ENCODE peak calls at places on chromosomes 3 and 15, in four cellular contexts. A is astrocyte, C is fibroblast of lung, I is IMR-90. L is an unnamed sample. For H4K20me1 and H3K4me1, the result is how much of the 10 kb centered on the place peaks cover.

GRCh38 chr3:32569540-32570425 is 875 bp downstream of the DYNC1LI1 start:
- DNase-seq in A (no peak), I (peak), C (peak), L (peak)

GRCh38 chr3:164326714-164327113 is 751.6 kb downstream of the SI start:
- DNase-seq in A (no peak), C (no peak), I (no peak), L (no peak)

GRCh38 chr3:172067837-172068440 is 28.6 kb downstream of the FNDC3B start:
- DNase-seq in C (no peak), A (no peak), I (no peak), L (no peak)

GRCh38 chr3:125433611-125434041 is 58.5 kb upstream of the ZNF148 start:
- DNase-seq in A (no peak), I (no peak), C (no peak), L (no peak)

GRCh38 chr15:38651328-38652038 is 86.9 kb upstream of the RASGRP1 start:
- DNase-seq in I (no peak), A (no peak), C (no peak), L (no peak)

GRCh38 chr3:191339313-191339917 is 9.1 kb upstream of the UTS2B start:
- DNase-seq in A (no peak), I (no peak), C (no peak), L (no peak)

GRCh38 chr3:104723000-104723399 is 643.7 kb upstream of the ALCAM start:
- DNase-seq in C (no peak), A (no peak), I (no peak), L (no peak)

GRCh38 chr3:61725851-61726333 is 164.5 kb downstream of the PTPRG start:
- DNase-seq in I (peak), C (peak), A (peak), L (peak)

GRCh38 chr3:40971191-40972168 is 227.8 kb upstream of the CTNNB1 start:
- DNase-seq in I (peak), C (peak), A (peak), L (peak)

GRCh38 chr3:56157693-56158092 is 310.6 kb downstream of the ERC2 start:
- DNase-seq in C (peak), I (no peak), A (peak), L (no peak)

GRCh38 chr3:183490653-183491052 is 62.2 kb upstream of the MCF2L2 start:
- DNase-seq in A (peak), C (peak), I (no peak), L (peak)

GRCh38 chr15:64589435-64590084 is 129.2 kb downstream of the ZNF609 start:
- DNase-seq in I (no peak), C (no peak), A (no peak), L (no peak)

GRCh38 chr15:35956066-35956465 is 410.1 kb upstream of the DPH6 start:
- DNase-seq in I (no peak), A (no peak), C (no peak), L (no peak)

GRCh38 chr3:11995061-11995460 is 9.1 kb upstream of the SYN2 start:
- DNase-seq in C (no peak), A (no peak), I (no peak), L (peak)

GRCh38 chr15:96262497-96263268 is 67.8 kb upstream of the NR2F2 start:
- DNase-seq in C (no peak), A (no peak), I (no peak), L (no peak)

GRCh38 chr3:45048244-45048643 is 22.1 kb downstream of the CLEC3B start:
- DNase-seq in A (peak), C (peak), I (peak), L (no peak)

GRCh38 chr15:68409736-68410370 is 22.1 kb downstream of the ITGA11 start:
- DNase-seq in I (no peak), A (no peak), C (no peak), L (no peak)

GRCh38 chr3:14472471-14473351 is 67.4 kb downstream of the GRIP2 start:
- DNase-seq in C (peak), I (peak), A (peak), L (peak)

GRCh38 chr3:43966126-43966525 is 275.4 kb downstream of the ABHD5 start:
- DNase-seq in A (no peak), I (no peak), C (no peak), L (no peak)

GRCh38 chr3:97970131-97970530 is 2.1 kb downstream of the RIOX2 start:
- DNase-seq in I (no peak), A (no peak), C (no peak), L (no peak)

GRCh38 chr15:57375827-57376694 is at the start of gene CGNL1:
- DNase-seq in I (no peak), C (peak), A (no peak), L (peak)

GRCh38 chr3:20043398-20043797 is 3.2 kb downstream of the KAT2B start:
- DNase-seq in I (no peak), A (no peak), C (peak), L (peak)

GRCh38 chr15:47576921-47577474 is 140.3 kb upstream of the SEMA6D start:
- DNase-seq in I (peak), A (no peak), C (no peak), L (no peak)

GRCh38 chr3:24562874-24563273 is 68.2 kb upstream of the THRB start:
- DNase-seq in I (no peak), A (no peak), C (peak), L (no peak)

GRCh38 chr3:194960446-194961032 is 274.9 kb downstream of the FAM43A start:
- DNase-seq in C (no peak), A (no peak), I (no peak), L (no peak)

GRCh38 chr3:30073622-30074021 is 532.8 kb upstream of the TGFBR2 start:
- DNase-seq in A (no peak), C (peak), I (peak), L (peak)

GRCh38 chr15:75195122-75195765 is 6.4 kb upstream of the C15orf39 start:
- DNase-seq in A (no peak), C (peak), I (no peak), L (peak)

GRCh38 chr3:31920310-31920709 is 60.8 kb downstream of the OSBPL10 start:
- DNase-seq in A (no peak), I (no peak), C (no peak), L (no peak)

GRCh38 chr3:10263549-10264363 is 15.5 kb downstream of the TATDN2 start:
- DNase-seq in A (peak), I (peak), C (peak), L (peak)

GRCh38 chr3:34185301-34185700 is 386.9 kb downstream of the PDCD6IP start:
- DNase-seq in C (no peak), A (no peak), I (no peak), L (no peak)

GRCh38 chr15:87123676-87124382 is 1044.2 kb downstream of the AGBL1 start:
- DNase-seq in C (no peak), A (no peak), I (no peak), L (no peak)

GRCh38 chr3:179929091-179929529 is 107.6 kb downstream of the PEX5L start:
- DNase-seq in C (peak), I (peak), A (peak), L (peak)

GRCh38 chr3:18740631-18741583 is 315.8 kb upstream of the SATB1 start:
- DNase-seq in C (no peak), I (no peak), A (no peak), L (no peak)

GRCh38 chr3:168512802-168513201 is 417.1 kb upstream of the GOLIM4 start:
- DNase-seq in C (no peak), A (peak), I (no peak), L (no peak)

GRCh38 chr15:50636146-50636545 is 50.5 kb downstream of the TRPM7 start:
- DNase-seq in C (no peak), A (no peak), I (no peak), L (no peak)

GRCh38 chr15:50641318-50641717 is 45.3 kb downstream of the TRPM7 start:
- DNase-seq in C (no peak), I (no peak), A (no peak), L (no peak)
- H4K20me1 ChIP-seq in C (under half), I (under half), A (under half), L (under half)

DNA sequence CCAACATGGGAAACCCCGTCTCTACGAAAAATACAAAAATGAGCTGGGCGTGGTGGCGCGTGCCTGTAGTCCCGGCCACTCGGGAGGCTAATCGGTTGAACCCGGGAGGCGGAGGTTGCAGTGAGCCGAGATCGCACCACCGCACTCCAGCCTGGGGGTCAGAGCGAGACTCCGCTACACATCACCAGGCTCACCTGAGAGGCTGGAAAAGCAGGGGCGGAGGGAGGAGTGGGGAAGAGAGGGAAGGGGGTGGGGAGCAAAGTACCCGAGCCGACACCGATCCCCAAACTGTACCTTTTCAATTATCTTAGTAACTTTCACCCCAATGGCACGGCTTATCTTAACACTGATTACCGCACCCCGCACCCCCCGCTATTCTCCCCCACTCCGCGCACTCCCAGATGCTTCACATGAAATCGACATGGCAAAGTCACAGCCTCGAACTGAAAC is 46.4 kb upstream of the SYNM start:
- DNase-seq in I (no peak), A (no peak), C (peak), L (no peak)
- H3K4me1 ChIP-seq in I (under half), A (under half), C (under half), L (under half)

GRCh38 chr3:128494152-128494650 is 1.2 kb upstream of the GATA2 start:
- DNase-seq in A (no peak), I (no peak), C (no peak), L (no peak)
- H4K20me1 ChIP-seq in A (under half), I (under half), C (under half), L (under half)

GRCh38 chr15:40331637-40332036 is 8.1 kb downstream of the INAFM2 start:
- DNase-seq in I (no peak), A (no peak), C (no peak), L (no peak)

GRCh38 chr15:40330368-40330836 is 6.9 kb downstream of the INAFM2 start:
- DNase-seq in A (peak), I (peak), C (peak), L (no peak)

GRCh38 chr15:40329804-40330203 is 6.3 kb downstream of the INAFM2 start:
- DNase-seq in I (no peak), A (no peak), C (no peak), L (no peak)

GRCh38 chr15:40332138-40332781 is 8.5 kb downstream of the CCDC9B start:
- DNase-seq in C (no peak), I (no peak), A (no peak), L (no peak)

DNA sequence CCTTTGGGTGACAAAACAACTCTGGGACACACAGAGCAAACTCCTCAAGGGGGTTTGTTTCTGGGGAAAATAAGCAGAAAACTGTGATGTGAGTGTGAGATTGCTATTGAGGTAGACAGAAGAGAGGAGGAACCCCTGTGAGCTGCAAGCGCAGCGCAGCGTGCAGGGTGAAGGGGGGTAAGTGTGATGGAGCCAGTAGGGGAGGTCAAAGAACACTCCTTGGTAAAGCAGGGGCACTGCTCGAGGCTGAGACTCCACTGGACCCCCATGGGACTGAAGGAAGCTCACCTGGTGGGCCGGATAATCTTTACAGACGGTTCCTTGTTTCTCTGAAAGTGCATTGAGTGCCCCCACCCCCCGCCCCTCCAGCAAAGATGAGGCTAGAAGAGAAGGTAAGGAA is 7.5 kb downstream of the INAFM2 start:
- DNase-seq in A (no peak), I (no peak), C (no peak), L (no peak)
- H3K4me1 ChIP-seq in A (under half), I (under half), C (under half), L (under half)

GRCh38 chr3:141093397-141093796 is 42.2 kb downstream of the SPSB4 start:
- DNase-seq in C (peak), I (no peak), A (peak), L (no peak)

GRCh38 chr3:141089339-141090152 is 38.4 kb downstream of the SPSB4 start:
- DNase-seq in A (no peak), I (no peak), C (no peak), L (no peak)

GRCh38 chr3:141093971-141094401 is 42.8 kb downstream of the SPSB4 start:
- DNase-seq in C (peak), A (peak), I (no peak), L (no peak)

GRCh38 chr3:141092663-141093062 is 41.5 kb downstream of the SPSB4 start:
- DNase-seq in A (no peak), I (no peak), C (no peak), L (no peak)

DNA sequence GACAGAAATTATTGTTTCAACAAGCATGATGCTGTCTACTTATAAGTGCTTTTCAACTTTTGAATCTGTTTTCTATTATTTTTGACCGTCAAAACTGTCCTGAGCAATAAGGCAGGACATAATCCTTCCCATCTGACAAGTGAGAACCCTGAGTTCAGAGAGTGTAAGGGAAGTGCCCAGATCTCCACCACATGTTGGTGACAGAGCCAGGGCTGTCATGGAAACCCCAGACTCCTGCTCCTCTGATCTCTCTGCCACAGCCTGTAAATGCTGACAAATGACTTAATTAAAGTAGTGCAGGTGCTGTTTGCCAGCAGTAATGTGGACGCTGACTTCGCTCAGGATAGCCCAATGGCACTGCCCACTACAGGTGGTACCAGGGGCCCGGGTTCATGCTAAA is 40.3 kb downstream of the SPSB4 start:
- DNase-seq in A (no peak), C (no peak), I (no peak), L (no peak)
- H4K20me1 ChIP-seq in A (under half), C (under half), I (under half), L (under half)

L was measured in hepatocyte.